ENCODE peak calls at places on chromosomes 11 and 22, in eight cellular contexts. U, H, E, T, X, N, L and P are unnamed samples.

GRCh38 chr11:92383430-92383829 is 158.8 kb downstream of the FAT3 start:
- DNase-seq in X (no peak), U (no peak), H (no peak), N (no peak), T (peak), E (no peak), L (no peak), P (no peak)

GRCh38 chr11:118007040-118007439 is 20.8 kb downstream of the IL10RA start:
- DNase-seq in T (no peak), X (no peak), L (no peak), H (no peak), N (no peak), U (no peak), E (no peak), P (no peak)

GRCh38 chr22:25282671-25283561 is 63.5 kb downstream of the CRYBB2 start:
- DNase-seq in E (no peak), L (no peak), X (peak), H (peak), N (no peak), T (no peak), U (no peak), P (no peak)

GRCh38 chr11:84685149-84685548 is 942.0 kb downstream of the DLG2 start:
- DNase-seq in X (no peak), L (no peak), E (no peak), N (no peak), U (no peak), H (no peak), T (no peak), P (no peak)

GRCh38 chr22:41382098-41382578 is 396 bp downstream of the TEF start:
- DNase-seq in N (peak), L (peak), T (no peak), U (no peak), E (peak), X (peak), H (peak), P (peak)

GRCh38 chr22:24965822-24966626 is 13.5 kb downstream of the KIAA1671 start:
- DNase-seq in X (no peak), N (no peak), H (no peak), U (no peak), E (no peak), L (no peak), T (no peak), P (no peak)

GRCh38 chr11:126710804-126711399 is 289.7 kb downstream of the KIRREL3 start:
- DNase-seq in L (no peak), U (no peak), H (no peak), E (no peak), T (no peak), X (no peak), N (no peak), P (no peak)

GRCh38 chr22:43222281-43222680 is 35.3 kb upstream of the TTLL12 start:
- DNase-seq in E (no peak), T (no peak), N (no peak), X (no peak), H (no peak), U (no peak), L (no peak), P (no peak)

GRCh38 chr11:2587976-2588748 is 111.6 kb downstream of the KCNQ1OT1 start:
- DNase-seq in H (peak), X (no peak), T (no peak), N (no peak), E (no peak), L (no peak), U (no peak), P (no peak)

GRCh38 chr11:128598755-128599154 is 11.4 kb upstream of the ETS1 start:
- DNase-seq in L (no peak), X (no peak), E (no peak), H (no peak), U (no peak), N (no peak), T (no peak), P (no peak)

GRCh38 chr11:122804796-122805195 is 33.5 kb upstream of the CRTAM start:
- DNase-seq in T (no peak), E (no peak), L (no peak), H (no peak), N (peak), U (peak), X (no peak), P (no peak)

GRCh38 chr22:21686193-21686608 is 20.4 kb downstream of the PPIL2 start:
- DNase-seq in E (no peak), H (no peak), L (no peak), N (no peak), X (no peak), T (no peak), U (no peak), P (no peak)

GRCh38 chr11:26134481-26135355 is 197.2 kb upstream of the ANO3 start:
- DNase-seq in N (no peak), X (peak), T (peak), L (no peak), H (peak), U (no peak), E (no peak), P (no peak)